ENCODE peak calls at places on chromosomes 16 and 17, in four cellular contexts. F is adrenal gland, X is sigmoid colon, P is GM23338. Y is an unnamed sample. For H3K36me3, the result is how much of the 10 kb centered on the place peaks cover.

GRCh38 chr17:35809855-35810461 is 674 bp downstream of the TAF15 start:
- DNase-seq in F (peak), X (no peak), P (no peak), Y (no peak)

GRCh38 chr17:74467221-74467951 is 952 bp downstream of the CD300A start:
- DNase-seq in F (no peak), X (no peak), P (peak), Y (peak)

GRCh38 chr17:34725740-34726139 is 146.4 kb downstream of the TMEM132E start:
- DNase-seq in F (no peak), X (no peak), P (no peak), Y (no peak)

GRCh38 chr17:75872434-75873351 is 5.7 kb downstream of the TRIM47 start:
- DNase-seq in F (peak), X (peak), P (peak), Y (peak)

GRCh38 chr17:46875849-46876352 is 24.5 kb downstream of the WNT9B start:
- DNase-seq in F (no peak), X (no peak), P (no peak), Y (no peak)

GRCh38 chr17:8649157-8650118 is 18.9 kb upstream of the MYH10 start:
- DNase-seq in F (no peak), X (peak), P (no peak), Y (no peak)

GRCh38 chr17:81967533-81968395 is 6.8 kb upstream of the NOTUM start:
- DNase-seq in F (peak), X (peak), P (peak), Y (peak)

GRCh38 chr17:44331249-44331760 is 6.7 kb upstream of the SLC25A39 start:
- DNase-seq in F (peak), X (no peak), P (peak), Y (peak)

GRCh38 chr17:35117984-35118383 is 1.7 kb downstream of the RAD51D start:
- DNase-seq in F (no peak), X (no peak), P (no peak), Y (no peak)

GRCh38 chr17:20156196-20157077 is 147.3 kb downstream of the SPECC1 start:
- DNase-seq in F (no peak), X (no peak), P (peak), Y (peak)

GRCh38 chr16:9383281-9383680 is 291.8 kb downstream of the HAPSTR1 start:
- DNase-seq in F (no peak), X (no peak), P (no peak), Y (no peak)

GRCh38 chr17:57637668-57638010 is 107.5 kb downstream of the CCDC182 start:
- DNase-seq in F (no peak), X (no peak), P (no peak), Y (no peak)
- H3K4me3 ChIP-seq in F (no peak), X (no peak), P (no peak), Y (no peak)

GRCh38 chr16:3001316-3001715 is 11.4 kb upstream of the CLDN9 start:
- DNase-seq in F (no peak), X (no peak), P (peak), Y (peak)
- H3K36me3 ChIP-seq in F (under half), X (under half), P (under half), Y (under half)

GRCh38 chr17:77419547-77420475 is 279.0 kb downstream of the SEC14L1 start:
- DNase-seq in F (no peak), X (peak), P (peak), Y (peak)

GRCh38 chr17:77421635-77421982 is 280.8 kb downstream of the SEC14L1 start:
- DNase-seq in F (no peak), X (no peak), P (no peak), Y (no peak)

GRCh38 chr17:77420476-77420803 is 279.7 kb downstream of the SEC14L1 start:
- DNase-seq in F (no peak), X (no peak), P (no peak), Y (no peak)

GRCh38 chr17:77422104-77422782 is 281.5 kb downstream of the SEC14L1 start:
- DNase-seq in F (no peak), X (peak), P (no peak), Y (no peak)

DNA sequence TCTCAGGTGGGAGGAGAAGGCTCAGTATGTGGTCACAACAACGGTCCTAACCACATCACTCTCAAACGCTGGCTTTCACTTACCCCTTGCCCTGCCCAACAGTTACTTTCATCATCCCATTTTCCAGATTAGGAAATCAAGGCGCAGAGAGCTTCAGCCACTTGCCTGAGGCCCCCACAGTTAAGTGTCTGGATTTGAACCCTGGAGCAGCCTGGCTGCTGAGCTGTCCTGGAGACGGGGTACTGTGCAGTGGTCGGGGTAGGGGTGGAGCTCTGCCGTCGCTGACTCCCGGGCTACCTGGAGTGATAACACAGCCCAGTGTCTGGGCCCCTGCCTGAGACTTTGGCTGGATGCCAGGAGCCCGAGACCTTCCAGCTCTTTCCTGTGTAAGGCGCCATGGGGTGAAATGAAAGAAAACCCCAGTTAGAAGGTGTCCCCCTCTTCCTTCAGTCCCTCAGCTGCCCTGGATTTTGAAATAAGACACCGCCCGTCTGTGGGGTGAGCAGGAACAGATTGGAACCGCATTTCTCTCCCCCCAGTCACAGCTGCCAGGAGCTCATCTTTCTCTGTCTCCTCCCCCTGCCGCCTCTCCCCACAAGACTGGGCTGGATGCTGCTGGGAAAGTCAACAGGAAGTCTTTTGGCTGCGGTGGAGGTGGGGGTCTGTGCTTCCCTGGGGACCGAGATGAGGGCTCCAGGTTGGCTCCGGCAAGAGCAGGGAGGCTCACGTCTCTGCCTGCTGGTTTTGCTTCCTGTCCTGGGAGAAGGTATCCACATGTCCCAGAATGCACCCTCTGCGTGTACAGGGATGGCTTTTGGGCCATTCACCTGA is 280.2 kb downstream of the SEC14L1 start:
- DNase-seq in F (no peak), X (peak), P (peak), Y (peak)
- H3K4me3 ChIP-seq in F (no peak), X (peak), P (peak), Y (no peak)

DNA sequence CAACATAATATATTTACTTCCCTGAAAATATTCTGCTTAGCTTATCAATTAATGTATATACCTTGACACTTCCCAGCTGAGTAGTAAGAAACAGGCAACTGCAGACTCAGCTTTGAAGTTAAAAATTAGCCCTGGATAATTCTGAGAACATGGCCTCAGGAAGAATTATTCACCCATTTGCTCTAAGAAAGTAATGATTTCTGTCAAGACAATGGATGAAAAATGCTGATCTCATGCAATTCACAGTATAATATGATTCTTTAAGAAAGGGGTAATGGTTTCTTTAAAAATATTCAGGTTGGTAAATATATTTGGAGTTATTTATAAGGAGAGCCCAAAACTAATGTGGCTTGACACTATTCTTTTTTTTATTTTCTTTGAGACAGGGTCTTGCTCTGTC is 88.8 kb downstream of the CACNG1 start:
- DNase-seq in F (no peak), X (no peak), P (no peak), Y (no peak)
- H3K36me3 ChIP-seq in F (under half), X (under half), P (under half), Y (under half)

GRCh38 chr17:39704821-39705551 is 5.1 kb downstream of the ERBB2 start:
- DNase-seq in F (no peak), X (no peak), P (peak), Y (peak)

GRCh38 chr17:39706383-39706782 is 6.5 kb downstream of the ERBB2 start:
- DNase-seq in F (no peak), X (no peak), P (no peak), Y (no peak)

GRCh38 chr17:39703913-39704312 is 4.0 kb downstream of the ERBB2 start:
- DNase-seq in F (no peak), X (no peak), P (no peak), Y (no peak)

GRCh38 chr17:39706921-39707337 is 7.1 kb downstream of the ERBB2 start:
- DNase-seq in F (no peak), X (no peak), P (no peak), Y (no peak)

DNA sequence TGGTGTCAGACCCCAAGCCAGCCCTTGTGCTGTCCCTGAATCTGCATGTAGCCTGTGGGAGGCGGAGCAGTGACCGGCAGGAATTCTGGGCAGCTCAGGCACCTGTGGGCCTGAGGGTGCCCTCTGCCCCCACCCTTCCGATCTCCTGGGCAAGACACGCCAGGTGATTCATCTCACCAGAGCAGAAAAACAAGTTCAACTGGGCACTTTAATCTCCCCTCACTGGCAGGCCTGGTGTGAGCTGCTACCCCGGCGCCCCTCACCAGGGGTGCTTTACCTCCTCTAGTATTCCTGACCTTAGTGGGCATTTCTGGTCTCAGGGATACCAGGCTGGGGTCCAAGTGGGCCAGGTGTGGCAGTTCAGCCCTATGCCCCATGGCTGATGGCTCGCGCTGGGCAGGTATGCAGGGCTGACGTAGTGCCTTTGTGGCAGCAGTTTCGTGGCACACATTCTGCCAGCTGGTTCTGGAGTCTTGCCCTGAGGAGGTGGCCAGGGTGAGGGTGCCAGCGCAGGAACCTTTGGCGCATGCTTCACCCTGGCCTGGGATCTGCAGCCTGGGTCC is 6.0 kb downstream of the ERBB2 start:
- DNase-seq in F (no peak), X (no peak), P (no peak), Y (no peak)
- H3K4me3 ChIP-seq in F (no peak), X (no peak), P (no peak), Y (no peak)

GRCh38 chr17:38713456-38713855 is 8.4 kb downstream of the MLLT6 start:
- DNase-seq in F (no peak), X (no peak), P (peak), Y (peak)
- H3K36me3 ChIP-seq in F (under half), X (half or more), P (under half), Y (under half)

GRCh38 chr16:27597361-27597760 is 47.4 kb downstream of the KATNIP start:
- DNase-seq in F (no peak), X (no peak), P (no peak), Y (no peak)
- H3K4me3 ChIP-seq in F (no peak), X (no peak), P (no peak), Y (no peak)

DNA sequence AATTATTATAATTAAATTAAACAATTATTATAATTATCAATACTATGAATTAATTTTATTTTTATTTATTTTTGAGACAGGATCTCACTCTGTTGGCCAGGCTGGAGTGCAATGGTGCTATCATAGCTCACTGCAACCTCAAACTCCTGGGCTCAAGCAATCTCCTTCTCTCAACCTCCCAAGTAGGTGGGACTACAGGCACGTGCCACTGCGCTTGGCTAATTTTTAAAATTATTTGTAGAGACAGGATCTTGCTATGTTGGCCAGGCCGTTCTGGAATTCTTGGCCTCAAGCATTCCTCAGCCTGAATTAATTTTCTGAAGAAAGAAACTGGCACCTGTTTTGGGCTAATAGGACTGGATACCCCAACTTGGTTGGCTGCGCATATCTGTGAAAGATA is 10.3 kb downstream of the GNA13 start:
- DNase-seq in F (no peak), X (no peak), P (no peak), Y (no peak)
- H3K36me3 ChIP-seq in F (under half), X (under half), P (under half), Y (under half)